ENCODE peak calls at places on chromosome 4, in nine cellular contexts. A is K562, E is breast epithelium, R is cardiac muscle cell, N is Peyer's patch, F is iPS DF 6.9, B is hypothalamus, M is H1, Q is fibroblast of the conjunctiva. K is an unnamed sample.

GRCh38 chr4:179145746-179146530 is 1703.7 kb upstream of the AGA start:
- DNase-seq in E (no peak), N (no peak), Q (no peak), A (no peak), B (no peak), M (no peak), R (no peak), F (no peak), K (no peak)

GRCh38 chr4:6925357-6925836 is 15.8 kb downstream of the TBC1D14 start:
- DNase-seq in A (peak; percentile 76), R (no peak), Q (no peak), E (no peak), M (no peak), N (no peak), F (no peak), B (no peak), K (peak; percentile 70)

GRCh38 chr4:123418486-123418931 is 21.9 kb downstream of the SPRY1 start:
- DNase-seq in A (no peak), M (no peak), F (peak; percentile 74), N (no peak), B (no peak), Q (peak; percentile 64), R (peak; percentile 95), E (no peak), K (peak; percentile 79)

GRCh38 chr4:57682275-57682674 is 572.1 kb upstream of the IGFBP7 start:
- DNase-seq in B (no peak), Q (no peak), F (no peak), M (no peak), A (no peak), R (no peak), N (no peak), E (no peak), K (no peak)

GRCh38 chr4:77931452-77932135 is 69.0 kb downstream of the MRPL1 start:
- DNase-seq in R (peak; percentile 74), F (no peak), A (no peak), M (no peak), Q (peak; percentile 56), B (no peak), E (no peak), N (no peak), K (no peak)

GRCh38 chr4:98778206-98778605 is 119.8 kb upstream of the TSPAN5 start:
- DNase-seq in A (no peak), R (peak; percentile 89), M (no peak), N (no peak), Q (peak; percentile 37), B (no peak), E (no peak), F (no peak), K (no peak)

GRCh38 chr4:96599752-96600151 is 759.9 kb downstream of the PDHA2 start:
- DNase-seq in E (no peak), Q (no peak), A (no peak), F (no peak), N (no peak), B (no peak), M (no peak), R (no peak), K (no peak)

GRCh38 chr4:142815834-142816233 is 30.3 kb downstream of the INPP4B start:
- DNase-seq in Q (peak; percentile 21), A (no peak), N (no peak), E (no peak), R (peak; percentile 62), M (no peak), F (no peak), B (no peak), K (peak; percentile 7)

GRCh38 chr4:189177130-189177529 is 763.5 kb upstream of the FRG1 start:
- DNase-seq in E (no peak), A (no peak), N (no peak), Q (no peak), B (no peak), M (no peak), F (no peak), R (no peak), K (no peak)

K was measured in AML-193.